ENCODE peak calls at places on chromosomes 6 and 20, in seven cellular contexts. U is posterior cingulate gyrus; Y is A172; C is HT1080; H is lung microvascular endothelial cell; W is NCI-H1105; Z is stimulated activated CD8-positive, alpha-beta memory T cell treated with anti-CD3 and anti-CD28 coated beads, Interleukin-7, amount 100 ng/mL, for 48 hours. V is an unnamed sample.

GRCh38 chr6:36954262-36954931 is at the start of gene PI16:
- DNase-seq in Z (no peak), H (no peak), C (no peak), W (no peak), U (no peak), Y (no peak), V (no peak)

GRCh38 chr20:41086402-41087324 is 50.7 kb upstream of the PLCG1 start:
- DNase-seq in H (no peak), Y (no peak), U (no peak), W (peak; percentile 95), C (no peak), Z (no peak), V (no peak)

GRCh38 chr6:145814035-145814500 is 527 bp downstream of the FBXO30 start:
- DNase-seq in Y (peak; percentile 43), U (peak; percentile 21), H (no peak), C (no peak), Z (no peak), W (peak; percentile 46), V (no peak)

GRCh38 chr6:37288247-37288646 is 30.3 kb upstream of the TMEM217 start:
- DNase-seq in U (no peak), H (no peak), Z (no peak), W (no peak), Y (no peak), C (no peak), V (no peak)

GRCh38 chr6:52664991-52665686 is 5.8 kb upstream of the TMEM14A start:
- DNase-seq in W (no peak), U (no peak), Y (no peak), C (no peak), Z (no peak), H (no peak), V (peak; percentile 24)

GRCh38 chr6:105087571-105088211 is 92.1 kb downstream of the POPDC3 start:
- DNase-seq in H (peak; percentile 81), Y (peak; percentile 52), Z (no peak), W (peak; percentile 48), C (peak; percentile 25), U (no peak), V (peak; percentile 76)

GRCh38 chr6:108945686-108946158 is 97.5 kb downstream of the ARMC2 start:
- DNase-seq in C (no peak), U (peak; percentile 28), Z (no peak), W (no peak), H (no peak), Y (no peak), V (no peak)

GRCh38 chr20:11274137-11274536 is 600.3 kb upstream of the JAG1 start:
- DNase-seq in Z (no peak), H (peak; percentile 83), C (peak; percentile 75), Y (peak; percentile 73), W (peak; percentile 63), U (no peak), V (peak; percentile 82)

GRCh38 chr6:107531868-107532267 is 42.0 kb downstream of the SOBP start:
- DNase-seq in Y (no peak), C (no peak), W (no peak), U (no peak), H (no peak), Z (no peak), V (no peak)